ENCODE peak calls at places on chromosomes 6 and 20, in six cellular contexts. M is IMR-90, W is H9, Q is mesenchymal stem cell, J is H1, B is trophoblast cell. Y is an unnamed sample.

GRCh38 chr20:51237278-51237677 is 214.4 kb upstream of the KCNG1 start:
- DNase-seq in M (peak; percentile 4), W (no peak), Q (peak; percentile 20), J (no peak), B (no peak), Y (no peak)

GRCh38 chr6:99422912-99423311 is 2.2 kb downstream of the PNISR start:
- DNase-seq in M (no peak), W (no peak), Q (no peak), J (no peak), B (no peak), Y (no peak)

GRCh38 chr6:7468382-7469081 is 72.9 kb upstream of the DSP start:
- DNase-seq in M (peak; percentile 66), W (no peak), Q (peak; percentile 84), J (no peak), B (peak; percentile 50), Y (no peak)

GRCh38 chr6:43896474-43896873 is 126.5 kb downstream of the VEGFA start:
- DNase-seq in M (no peak), W (no peak), Q (no peak), J (no peak), B (no peak), Y (no peak)

GRCh38 chr20:49513531-49513930 is 31.1 kb upstream of the KCNB1 start:
- DNase-seq in M (no peak), W (no peak), Q (no peak), J (no peak), B (no peak), Y (no peak)

GRCh38 chr6:73679009-73679408 is 17.0 kb upstream of the CD109 start:
- DNase-seq in M (no peak), W (no peak), Q (no peak), J (no peak), B (no peak), Y (no peak)

GRCh38 chr20:53594068-53595017 is 704 bp upstream of the ZNF217 start:
- DNase-seq in M (peak; percentile 90), W (peak; percentile 93), Q (peak; percentile 87), J (peak; percentile 74), B (peak; percentile 80), Y (peak; percentile 94)

GRCh38 chr6:88730602-88731001 is 232.8 kb downstream of the RNGTT start:
- DNase-seq in M (peak; percentile 34), W (peak; percentile 45), Q (no peak), J (peak; percentile 57), B (peak; percentile 10), Y (no peak)

GRCh38 chr6:75493400-75494064 is at the start of gene FILIP1:
- DNase-seq in M (peak; percentile 56), W (no peak), Q (peak; percentile 79), J (no peak), B (no peak), Y (no peak)

GRCh38 chr20:23679448-23680092 is 9.3 kb downstream of the CST4 start:
- DNase-seq in M (no peak), W (peak; percentile 10), Q (no peak), J (no peak), B (no peak), Y (no peak)

GRCh38 chr6:21506126-21506525 is 87.4 kb upstream of the SOX4 start:
- DNase-seq in M (no peak), W (no peak), Q (no peak), J (no peak), B (no peak), Y (no peak)

GRCh38 chr6:97697450-97697849 is 414.4 kb upstream of the MMS22L start:
- DNase-seq in M (peak; percentile 61), W (no peak), Q (peak; percentile 8), J (no peak), B (peak; percentile 74), Y (no peak)

GRCh38 chr6:19210849-19211590 is 626.1 kb upstream of the ID4 start:
- DNase-seq in M (no peak), W (peak; percentile 75), Q (no peak), J (peak; percentile 15), B (no peak), Y (peak; percentile 6)

GRCh38 chr6:7163661-7164071 is 55.9 kb downstream of the RREB1 start:
- DNase-seq in M (no peak), W (no peak), Q (no peak), J (no peak), B (no peak), Y (no peak)

GRCh38 chr6:105760746-105761145 is 325.4 kb upstream of the PRDM1 start:
- DNase-seq in M (no peak), W (no peak), Q (no peak), J (no peak), B (no peak), Y (no peak)

GRCh38 chr6:98839788-98840361 is 5.5 kb downstream of the POU3F2 start:
- DNase-seq in M (peak; percentile 8), W (no peak), Q (peak; percentile 25), J (no peak), B (no peak), Y (peak; percentile 33)

GRCh38 chr6:169843991-169844390 is 92.6 kb downstream of the ERMARD start:
- DNase-seq in M (no peak), W (peak; percentile 5), Q (no peak), J (no peak), B (no peak), Y (no peak)

GRCh38 chr20:35768731-35769664 is 2.8 kb upstream of the PHF20 start:
- DNase-seq in M (peak; percentile 98), W (peak; percentile 94), Q (peak; percentile 99), J (peak; percentile 67), B (peak; percentile 93), Y (peak; percentile 61)

GRCh38 chr6:148667395-148667794 is 79.4 kb upstream of the UST start:
- DNase-seq in M (no peak), W (no peak), Q (no peak), J (no peak), B (no peak), Y (no peak)

GRCh38 chr6:131135244-131136020 is at the start of gene AKAP7:
- DNase-seq in M (peak; percentile 39), W (peak; percentile 82), Q (peak; percentile 69), J (peak; percentile 15), B (peak; percentile 79), Y (peak; percentile 65)

GRCh38 chr6:2947424-2947823 is 23.9 kb downstream of the SERPINB6 start:
- DNase-seq in M (no peak), W (no peak), Q (no peak), J (no peak), B (no peak), Y (no peak)

GRCh38 chr6:111555041-111555440 is 50.6 kb downstream of the TRAF3IP2 start:
- DNase-seq in M (peak; percentile 43), W (no peak), Q (no peak), J (no peak), B (no peak), Y (no peak)

GRCh38 chr6:8219352-8219943 is 117.1 kb upstream of the EEF1E1 start:
- DNase-seq in M (peak; percentile 63), W (no peak), Q (peak; percentile 54), J (no peak), B (peak; percentile 29), Y (peak; percentile 54)

GRCh38 chr6:73639015-73639414 is 14.8 kb downstream of the SLC17A5 start:
- DNase-seq in M (no peak), W (no peak), Q (no peak), J (no peak), B (no peak), Y (no peak)

GRCh38 chr20:53773792-53774371 is 180.2 kb upstream of the ZNF217 start:
- DNase-seq in M (peak; percentile 97), W (no peak), Q (peak; percentile 84), J (no peak), B (peak; percentile 52), Y (no peak)

DNA sequence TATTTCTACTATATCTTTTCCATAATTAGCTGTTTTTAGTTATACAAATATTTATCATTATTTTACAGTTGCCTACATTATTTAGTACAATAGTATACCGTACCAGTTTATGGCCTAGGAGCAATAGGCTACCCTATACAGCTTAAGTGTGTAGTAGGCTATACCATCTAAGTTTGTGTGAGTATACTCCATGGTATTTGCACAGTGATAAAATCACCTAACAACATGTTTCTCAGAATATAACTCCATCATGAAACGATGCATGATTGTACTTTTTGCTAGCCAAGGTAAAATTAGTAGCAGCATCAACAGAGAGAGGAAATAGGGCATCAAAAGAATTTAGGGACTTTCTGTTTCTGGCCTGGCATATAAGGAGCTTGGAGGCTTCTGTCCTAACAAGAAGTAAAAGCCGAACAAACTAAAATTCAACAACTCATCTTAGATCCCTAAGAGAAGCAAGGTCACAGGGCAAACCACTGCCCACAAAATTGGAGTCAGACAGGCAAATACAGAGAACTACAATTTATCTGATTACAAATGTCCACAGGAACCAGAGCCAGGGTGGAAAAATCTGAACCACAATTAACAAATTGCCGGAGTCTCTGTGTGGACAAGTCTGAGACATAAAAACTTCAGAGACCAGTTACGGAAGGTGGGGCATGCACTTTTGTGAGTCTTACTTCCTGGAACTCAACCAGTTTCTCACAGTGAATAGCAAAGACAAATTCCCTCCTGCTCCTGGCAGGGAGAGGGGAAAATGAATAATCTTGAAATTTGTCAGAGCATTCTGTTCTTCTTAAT is 671.4 kb downstream of the RFPL4B start:
- DNase-seq in M (peak; percentile 74), W (no peak), Q (peak; percentile 84), J (no peak), B (peak; percentile 8), Y (no peak)
- H3K14ac ChIP-seq in M (peak overlapping the region; percentile 84), W (no peak overlapping the region), Q (no peak overlapping the region), J (no peak overlapping the region), B (no peak overlapping the region), Y (no peak overlapping the region)

DNA sequence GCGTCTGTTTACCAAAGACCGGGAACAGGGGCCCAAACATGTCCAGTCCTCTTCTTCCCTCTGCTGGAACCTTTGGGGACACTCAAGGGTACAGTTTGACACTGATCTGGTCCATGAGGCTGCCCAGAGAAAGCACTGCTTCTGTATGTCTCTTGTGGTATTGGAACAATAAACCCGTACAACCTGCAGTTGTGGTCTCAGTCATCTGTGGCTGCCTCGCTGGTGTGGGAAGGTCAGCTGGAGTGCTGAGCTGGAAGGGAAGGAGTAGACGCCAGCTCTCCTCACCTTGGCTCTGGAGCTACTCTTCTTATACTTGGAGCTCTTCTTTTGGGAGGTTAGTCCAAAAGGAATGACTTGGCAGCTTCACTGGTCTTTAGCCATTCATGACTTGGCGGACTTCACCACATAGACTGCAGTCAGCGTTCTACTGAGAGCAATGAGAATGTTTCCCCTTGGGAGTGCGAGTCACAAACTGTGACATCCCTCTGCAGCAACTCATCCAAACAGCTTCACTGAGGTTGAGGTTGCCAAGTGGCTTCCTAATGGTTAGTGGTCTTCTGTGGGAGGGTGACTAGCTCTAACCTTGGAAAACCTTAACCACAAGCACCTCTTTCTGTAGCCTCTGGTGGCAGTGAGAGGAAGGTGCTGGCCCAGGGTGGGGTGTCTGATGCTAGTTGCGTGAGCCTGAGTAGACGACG is 81.2 kb downstream of the ASXL1 start:
- DNase-seq in M (peak; percentile 92), W (no peak), Q (peak; percentile 79), J (no peak), B (no peak), Y (no peak)
- H3K14ac ChIP-seq in M (no peak overlapping the region), W (no peak overlapping the region), Q (no peak overlapping the region), J (no peak overlapping the region), B (no peak overlapping the region), Y (no peak overlapping the region)

GRCh38 chr6:151088599-151088935 is 151.2 kb upstream of the AKAP12 start:
- DNase-seq in M (no peak), W (no peak), Q (no peak), J (no peak), B (no peak), Y (no peak)
- H3K14ac ChIP-seq in M (no peak overlapping the region), W (no peak overlapping the region), Q (no peak overlapping the region), J (no peak overlapping the region), B (peak overlapping the region; percentile 67), Y (no peak overlapping the region)

DNA sequence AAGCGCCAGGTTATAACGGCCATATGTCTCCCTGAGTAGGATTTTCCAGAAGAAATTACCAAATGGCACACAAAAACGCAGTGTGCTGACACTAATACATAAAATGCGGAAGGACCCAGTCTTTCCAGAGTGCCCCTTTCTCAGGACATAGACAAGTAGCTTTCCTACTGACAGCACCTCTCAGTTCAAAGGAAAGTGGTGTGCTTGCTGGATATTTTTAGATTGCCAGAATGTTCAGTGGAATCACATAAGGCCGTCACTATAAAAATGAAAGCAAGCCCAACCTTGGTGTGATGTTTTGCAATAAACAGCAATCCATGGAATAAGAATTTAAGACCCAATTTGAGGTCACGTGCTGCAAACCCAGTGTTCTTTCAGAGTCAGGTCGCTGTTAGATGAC is 135.5 kb upstream of the AGPAT4 start:
- DNase-seq in M (no peak), W (no peak), Q (no peak), J (no peak), B (no peak), Y (no peak)
- H3K14ac ChIP-seq in M (no peak overlapping the region), W (no peak overlapping the region), Q (no peak overlapping the region), J (no peak overlapping the region), B (peak overlapping the region; percentile 49), Y (no peak overlapping the region)

Y was measured in neuronal stem cell.